ENCODE peak calls at places on chromosomes 6 and 20, in five cellular contexts. One of them, this sample, is unnamed.

GRCh38 chr20:49831022-49831769 is 18.6 kb downstream of the SLC9A8 start:
- DNase-seq in thoracic aorta: no peak
- DNase-seq in heart left ventricle: no peak
- DNase-seq in choroid plexus epithelial cell: peak
- DNase-seq in astrocyte: no peak
- DNase-seq in this sample: no peak

GRCh38 chr6:100467144-100468012 is 2.7 kb upstream of the SIM1 start:
- DNase-seq in heart left ventricle: no peak
- DNase-seq in astrocyte: no peak
- DNase-seq in choroid plexus epithelial cell: no peak
- DNase-seq in thoracic aorta: no peak
- DNase-seq in this sample: no peak

GRCh38 chr6:7060769-7061516 is 46.8 kb upstream of the RREB1 start:
- DNase-seq in heart left ventricle: no peak
- DNase-seq in astrocyte: no peak
- DNase-seq in choroid plexus epithelial cell: no peak
- DNase-seq in thoracic aorta: no peak
- DNase-seq in this sample: no peak

GRCh38 chr6:31792741-31793140 is 2.8 kb downstream of the VARS1 start:
- DNase-seq in thoracic aorta: no peak
- DNase-seq in choroid plexus epithelial cell: peak
- DNase-seq in heart left ventricle: no peak
- DNase-seq in astrocyte: peak
- DNase-seq in this sample: no peak

GRCh38 chr6:34148864-34149810 is 3.2 kb upstream of the GRM4 start:
- DNase-seq in thoracic aorta: no peak
- DNase-seq in choroid plexus epithelial cell: no peak
- DNase-seq in astrocyte: no peak
- DNase-seq in heart left ventricle: peak
- DNase-seq in this sample: no peak

GRCh38 chr6:33277663-33278391 is 904 bp downstream of the B3GALT4 start:
- DNase-seq in heart left ventricle: no peak
- DNase-seq in choroid plexus epithelial cell: no peak
- DNase-seq in astrocyte: no peak
- DNase-seq in thoracic aorta: no peak
- DNase-seq in this sample: no peak

GRCh38 chr6:25237579-25237978 is 41.6 kb upstream of the CARMIL1 start:
- DNase-seq in heart left ventricle: no peak
- DNase-seq in thoracic aorta: no peak
- DNase-seq in astrocyte: no peak
- DNase-seq in choroid plexus epithelial cell: no peak
- DNase-seq in this sample: no peak

GRCh38 chr6:134177753-134178229 is 125.4 kb upstream of the SLC2A12 start:
- DNase-seq in astrocyte: peak
- DNase-seq in heart left ventricle: no peak
- DNase-seq in thoracic aorta: no peak
- DNase-seq in choroid plexus epithelial cell: peak
- DNase-seq in this sample: no peak

GRCh38 chr6:130697661-130698535 is 129.3 kb upstream of the SMLR1 start:
- DNase-seq in choroid plexus epithelial cell: peak
- DNase-seq in thoracic aorta: no peak
- DNase-seq in heart left ventricle: no peak
- DNase-seq in astrocyte: peak
- DNase-seq in this sample: no peak

GRCh38 chr6:69796081-69796626 is 656 bp downstream of the LMBRD1 start:
- DNase-seq in thoracic aorta: no peak
- DNase-seq in heart left ventricle: no peak
- DNase-seq in choroid plexus epithelial cell: peak
- DNase-seq in astrocyte: peak
- DNase-seq in this sample: peak

GRCh38 chr20:62910777-62911497 is 15.4 kb downstream of the DIDO1 start:
- DNase-seq in thoracic aorta: no peak
- DNase-seq in astrocyte: no peak
- DNase-seq in heart left ventricle: no peak
- DNase-seq in choroid plexus epithelial cell: no peak
- DNase-seq in this sample: no peak

GRCh38 chr6:152769159-152769558 is 18.6 kb downstream of the VIP start:
- DNase-seq in thoracic aorta: no peak
- DNase-seq in heart left ventricle: no peak
- DNase-seq in choroid plexus epithelial cell: peak
- DNase-seq in astrocyte: no peak
- DNase-seq in this sample: no peak

GRCh38 chr20:61933481-61933950 is 132.2 kb downstream of the TAF4 start:
- DNase-seq in thoracic aorta: no peak
- DNase-seq in choroid plexus epithelial cell: no peak
- DNase-seq in astrocyte: no peak
- DNase-seq in heart left ventricle: no peak
- DNase-seq in this sample: no peak

GRCh38 chr20:59013031-59013951 is 5.9 kb upstream of the TUBB1 start:
- DNase-seq in thoracic aorta: no peak
- DNase-seq in astrocyte: no peak
- DNase-seq in heart left ventricle: no peak
- DNase-seq in choroid plexus epithelial cell: no peak
- DNase-seq in this sample: no peak

GRCh38 chr6:70166088-70166958 is 136.6 kb downstream of the COL9A1 start:
- DNase-seq in astrocyte: peak
- DNase-seq in heart left ventricle: no peak
- DNase-seq in thoracic aorta: no peak
- DNase-seq in choroid plexus epithelial cell: peak
- DNase-seq in this sample: no peak

GRCh38 chr6:4320860-4321259 is 185.5 kb upstream of the ECI2 start:
- DNase-seq in astrocyte: peak
- DNase-seq in thoracic aorta: no peak
- DNase-seq in choroid plexus epithelial cell: peak
- DNase-seq in heart left ventricle: no peak
- DNase-seq in this sample: peak

GRCh38 chr6:125658759-125659431 is 90.5 kb upstream of the HEY2 start:
- DNase-seq in astrocyte: no peak
- DNase-seq in choroid plexus epithelial cell: no peak
- DNase-seq in thoracic aorta: no peak
- DNase-seq in heart left ventricle: no peak
- DNase-seq in this sample: no peak

GRCh38 chr6:135033238-135033637 is 21.4 kb downstream of the HBS1L start:
- DNase-seq in heart left ventricle: no peak
- DNase-seq in thoracic aorta: no peak
- DNase-seq in astrocyte: no peak
- DNase-seq in choroid plexus epithelial cell: no peak
- DNase-seq in this sample: no peak

GRCh38 chr6:42007286-42007685 is 43.0 kb upstream of the TAF8 start:
- DNase-seq in choroid plexus epithelial cell: no peak
- DNase-seq in heart left ventricle: no peak
- DNase-seq in astrocyte: no peak
- DNase-seq in thoracic aorta: no peak
- DNase-seq in this sample: no peak
- H3K4me3 ChIP-seq in choroid plexus epithelial cell: no peak
- H3K4me3 ChIP-seq in heart left ventricle: no peak
- H3K4me3 ChIP-seq in astrocyte: no peak
- H3K4me3 ChIP-seq in thoracic aorta: no peak
- H3K4me3 ChIP-seq in this sample: no peak

GRCh38 chr6:154243793-154244768 is 112.5 kb downstream of the IPCEF1 start:
- DNase-seq in thoracic aorta: no peak
- DNase-seq in choroid plexus epithelial cell: peak
- DNase-seq in astrocyte: no peak
- DNase-seq in heart left ventricle: no peak
- DNase-seq in this sample: no peak
- H3K4me3 ChIP-seq in thoracic aorta: no peak
- H3K4me3 ChIP-seq in choroid plexus epithelial cell: no peak
- H3K4me3 ChIP-seq in astrocyte: no peak
- H3K4me3 ChIP-seq in heart left ventricle: peak
- H3K4me3 ChIP-seq in this sample: no peak

GRCh38 chr20:56634307-56634706 is 5.2 kb downstream of the TFAP2C start:
- DNase-seq in astrocyte: no peak
- DNase-seq in heart left ventricle: no peak
- DNase-seq in thoracic aorta: no peak
- DNase-seq in choroid plexus epithelial cell: peak
- DNase-seq in this sample: no peak
- H3K4me3 ChIP-seq in astrocyte: peak
- H3K4me3 ChIP-seq in heart left ventricle: no peak
- H3K4me3 ChIP-seq in thoracic aorta: no peak
- H3K4me3 ChIP-seq in choroid plexus epithelial cell: no peak
- H3K4me3 ChIP-seq in this sample: no peak

GRCh38 chr20:38863024-38863851 is 57.7 kb downstream of the PPP1R16B start:
- DNase-seq in astrocyte: no peak
- DNase-seq in heart left ventricle: no peak
- DNase-seq in thoracic aorta: no peak
- DNase-seq in choroid plexus epithelial cell: no peak
- DNase-seq in this sample: no peak
- H3K4me3 ChIP-seq in astrocyte: no peak
- H3K4me3 ChIP-seq in heart left ventricle: no peak
- H3K4me3 ChIP-seq in thoracic aorta: no peak
- H3K4me3 ChIP-seq in choroid plexus epithelial cell: no peak
- H3K4me3 ChIP-seq in this sample: no peak

DNA sequence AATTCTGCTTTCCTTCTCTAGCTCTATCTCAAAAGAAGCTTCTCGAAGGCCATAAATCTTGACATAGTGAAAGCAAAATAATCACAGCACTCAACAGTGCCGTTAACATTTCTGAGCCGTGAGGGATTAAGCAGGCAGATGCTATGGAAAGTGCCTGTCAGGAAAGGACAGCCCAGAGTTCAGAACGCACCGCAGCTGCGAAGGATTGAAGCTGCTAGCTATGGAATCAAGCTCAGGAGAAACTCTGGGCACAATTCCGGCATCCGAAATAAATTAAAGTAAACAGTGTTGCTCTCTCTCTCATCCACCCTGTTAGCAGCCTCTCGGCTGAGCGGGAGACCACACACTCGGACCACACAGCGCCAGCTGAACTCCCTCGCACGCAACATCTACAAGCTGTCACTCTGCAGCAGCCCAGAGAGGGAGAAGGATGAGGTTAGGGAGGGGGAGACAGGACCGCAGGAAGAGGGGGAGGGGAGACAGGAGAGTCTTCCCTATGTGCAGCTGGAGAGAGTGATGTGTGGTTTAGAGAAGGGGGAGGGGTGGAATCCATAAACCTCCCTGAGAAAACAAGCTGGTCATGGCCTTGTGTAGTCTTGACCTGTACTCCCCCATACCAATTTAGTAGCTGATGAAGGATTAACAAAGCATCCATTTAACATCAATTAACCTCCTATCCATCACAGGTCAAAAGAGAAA is 9.0 kb downstream of the EXOC2 start:
- DNase-seq in heart left ventricle: no peak
- DNase-seq in thoracic aorta: no peak
- DNase-seq in astrocyte: peak
- DNase-seq in choroid plexus epithelial cell: peak
- DNase-seq in this sample: peak
- H3K4me3 ChIP-seq in heart left ventricle: peak
- H3K4me3 ChIP-seq in thoracic aorta: peak
- H3K4me3 ChIP-seq in astrocyte: peak
- H3K4me3 ChIP-seq in choroid plexus epithelial cell: peak
- H3K4me3 ChIP-seq in this sample: peak

GRCh38 chr6:41562633-41562975 is 16.4 kb downstream of the FOXP4 start:
- DNase-seq in astrocyte: no peak
- DNase-seq in choroid plexus epithelial cell: no peak
- DNase-seq in heart left ventricle: no peak
- DNase-seq in thoracic aorta: no peak
- DNase-seq in this sample: no peak
- H3K4me3 ChIP-seq in astrocyte: no peak
- H3K4me3 ChIP-seq in choroid plexus epithelial cell: no peak
- H3K4me3 ChIP-seq in heart left ventricle: no peak
- H3K4me3 ChIP-seq in thoracic aorta: no peak
- H3K4me3 ChIP-seq in this sample: no peak

GRCh38 chr6:37005061-37005810 is at the start of gene FGD2:
- DNase-seq in astrocyte: no peak
- DNase-seq in heart left ventricle: no peak
- DNase-seq in thoracic aorta: no peak
- DNase-seq in choroid plexus epithelial cell: no peak
- DNase-seq in this sample: no peak
- H3K4me3 ChIP-seq in astrocyte: no peak
- H3K4me3 ChIP-seq in heart left ventricle: peak
- H3K4me3 ChIP-seq in thoracic aorta: peak
- H3K4me3 ChIP-seq in choroid plexus epithelial cell: no peak
- H3K4me3 ChIP-seq in this sample: no peak